ENCODE peak calls at places on chromosomes 3 and 15, in nine cellular contexts. S is progenitor cell of endocrine pancreas, E is activated gamma-delta T cell treated with Interleukin-2 at 50 U/mL for 16 hours, F is Karpas-422, B is head of caudate nucleus, P is sciatic nerve, C is ELF-1, I is colonic mucosa, V is anterior cingulate cortex. U is an unnamed sample.

GRCh38 chr15:40688932-40689799 is 5.8 kb upstream of the RAD51 start:
- DNase-seq in C (peak), F (no peak), B (no peak), E (no peak), S (no peak), P (no peak), I (no peak), V (no peak), U (no peak)

GRCh38 chr15:75694241-75695182 is 18.1 kb downstream of the CSPG4 start:
- DNase-seq in C (peak), P (peak), E (no peak), I (peak), B (peak), V (peak), F (peak), S (peak), U (peak)

GRCh38 chr3:41688595-41689380 is 273.1 kb downstream of the ULK4 start:
- DNase-seq in I (no peak), E (no peak), F (no peak), B (no peak), P (no peak), C (no peak), S (no peak), V (no peak), U (no peak)

GRCh38 chr3:177816667-177817208 is 619.5 kb upstream of the TBL1XR1 start:
- DNase-seq in F (no peak), P (no peak), B (no peak), S (no peak), E (no peak), C (no peak), I (no peak), V (no peak), U (no peak)

GRCh38 chr15:52150878-52151277 is 38.3 kb upstream of the BCL2L10 start:
- DNase-seq in F (peak), I (no peak), B (no peak), E (no peak), S (no peak), P (no peak), C (no peak), V (no peak), U (no peak)

GRCh38 chr3:23979569-23979968 is 34.5 kb downstream of the NR1D2 start:
- DNase-seq in F (no peak), S (no peak), P (no peak), E (no peak), I (no peak), V (no peak), B (no peak), C (no peak), U (no peak)

GRCh38 chr3:78368576-78369345 is 1328.9 kb downstream of the ROBO2 start:
- DNase-seq in S (no peak), I (no peak), F (no peak), B (no peak), C (no peak), E (no peak), P (no peak), V (no peak), U (no peak)

GRCh38 chr15:98689431-98689861 is 41.1 kb downstream of the IGF1R start:
- DNase-seq in P (no peak), V (no peak), F (no peak), B (no peak), C (no peak), I (no peak), S (no peak), E (no peak), U (no peak)

GRCh38 chr15:27744651-27745050 is 354.5 kb downstream of the OCA2 start:
- DNase-seq in V (no peak), F (no peak), B (no peak), P (no peak), E (no peak), I (no peak), C (peak), S (no peak), U (no peak)

GRCh38 chr15:65836665-65837064 is 32.6 kb upstream of the RAB11A start:
- DNase-seq in I (no peak), B (no peak), C (peak), F (no peak), V (no peak), S (no peak), P (no peak), E (peak), U (no peak)

GRCh38 chr3:99365979-99366378 is 272.4 kb upstream of the COL8A1 start:
- DNase-seq in E (no peak), B (no peak), C (no peak), I (no peak), V (no peak), P (no peak), S (no peak), F (no peak), U (no peak)

GRCh38 chr15:52180196-52180835 is 10.9 kb downstream of the GNB5 start:
- DNase-seq in I (no peak), F (peak), P (no peak), E (peak), V (no peak), B (no peak), C (no peak), S (no peak), U (peak)

GRCh38 chr15:100308222-100309007 is 33.4 kb downstream of the ADAMTS17 start:
- DNase-seq in B (no peak), F (no peak), C (no peak), E (no peak), S (no peak), I (no peak), V (no peak), P (no peak), U (no peak)

GRCh38 chr3:195179782-195180489 is 91.0 kb downstream of the XXYLT1 start:
- DNase-seq in F (no peak), S (no peak), I (no peak), V (no peak), C (no peak), B (no peak), P (no peak), E (no peak), U (no peak)

GRCh38 chr15:98138910-98139309 is 178.4 kb downstream of the ARRDC4 start:
- DNase-seq in V (no peak), P (no peak), E (no peak), S (no peak), I (no peak), C (no peak), B (no peak), F (no peak), U (no peak)

U was measured in HuH-7.5.